ENCODE peak calls at places on chromosomes 12 and 14, in five cellular contexts. O is AG04450, N is psoas muscle, U is astrocyte, K is colonic mucosa. F is an unnamed sample.

GRCh38 chr12:23043647-23044046 is 418.7 kb downstream of the ETNK1 start:
- DNase-seq in O (no peak), N (no peak), U (no peak), K (no peak), F (no peak)

GRCh38 chr14:28163897-28164296 is 602.7 kb upstream of the FOXG1 start:
- DNase-seq in O (no peak), N (no peak), U (no peak), K (no peak), F (no peak)

GRCh38 chr12:26239508-26240328 is 44.3 kb downstream of the SSPN start:
- DNase-seq in O (peak), N (peak), U (peak), K (no peak), F (peak)

GRCh38 chr14:35287481-35288013 is 4.6 kb upstream of the PSMA6 start:
- DNase-seq in O (no peak), N (no peak), U (peak), K (no peak), F (no peak)

GRCh38 chr12:64526859-64527258 is 74.9 kb downstream of the TBK1 start:
- DNase-seq in O (no peak), N (no peak), U (no peak), K (no peak), F (no peak)

GRCh38 chr12:12482959-12483358 is 79.7 kb downstream of the DUSP16 start:
- DNase-seq in O (no peak), N (no peak), U (no peak), K (no peak), F (no peak)

GRCh38 chr12:109613611-109614455 is 40.2 kb downstream of the MVK start:
- DNase-seq in O (no peak), N (no peak), U (no peak), K (no peak), F (no peak)

GRCh38 chr12:55673638-55674037 is 34.1 kb downstream of the ITGA7 start:
- DNase-seq in O (no peak), N (peak), U (no peak), K (no peak), F (no peak)

GRCh38 chr12:47950856-47951468 is 12.4 kb upstream of the TMEM106C start:
- DNase-seq in O (no peak), N (no peak), U (no peak), K (no peak), F (no peak)

GRCh38 chr12:113310489-113310888 is 24.4 kb downstream of the SLC8B1 start:
- DNase-seq in O (no peak), N (no peak), U (no peak), K (no peak), F (no peak)

GRCh38 chr14:96783306-96784224 is 13.6 kb upstream of the VRK1 start:
- DNase-seq in O (no peak), N (no peak), U (peak), K (no peak), F (no peak)

GRCh38 chr14:37596790-37597189 is 1.4 kb downstream of the TTC6 start:
- DNase-seq in O (no peak), N (no peak), U (no peak), K (no peak), F (no peak)

GRCh38 chr14:37595809-37596595 is 573 bp downstream of the TTC6 start:
- DNase-seq in O (no peak), N (no peak), U (no peak), K (peak), F (no peak)

GRCh38 chr14:37598085-37598972 is 2.9 kb downstream of the TTC6 start:
- DNase-seq in O (no peak), N (no peak), U (no peak), K (peak), F (no peak)

GRCh38 chr14:37598973-37599526 is 3.6 kb downstream of the TTC6 start:
- DNase-seq in O (no peak), N (no peak), U (no peak), K (no peak), F (no peak)

GRCh38 chr14:37597538-37598084 is 2.2 kb downstream of the TTC6 start:
- DNase-seq in O (no peak), N (no peak), U (no peak), K (peak), F (no peak)
- H3K4me3 ChIP-seq in O (no peak), N (no peak), U (no peak), K (peak), F (no peak)

GRCh38 chr14:100526057-100526456 is 61.2 kb downstream of the BEGAIN start:
- DNase-seq in O (no peak), N (no peak), U (no peak), K (no peak), F (no peak)

GRCh38 chr14:100523536-100524025 is 63.6 kb downstream of the BEGAIN start:
- DNase-seq in O (no peak), N (no peak), U (no peak), K (peak), F (no peak)

GRCh38 chr14:100525615-100526014 is 61.6 kb downstream of the BEGAIN start:
- DNase-seq in O (no peak), N (no peak), U (no peak), K (no peak), F (no peak)

GRCh38 chr14:100524233-100524932 is 62.8 kb downstream of the BEGAIN start:
- DNase-seq in O (no peak), N (no peak), U (no peak), K (peak), F (no peak)

DNA sequence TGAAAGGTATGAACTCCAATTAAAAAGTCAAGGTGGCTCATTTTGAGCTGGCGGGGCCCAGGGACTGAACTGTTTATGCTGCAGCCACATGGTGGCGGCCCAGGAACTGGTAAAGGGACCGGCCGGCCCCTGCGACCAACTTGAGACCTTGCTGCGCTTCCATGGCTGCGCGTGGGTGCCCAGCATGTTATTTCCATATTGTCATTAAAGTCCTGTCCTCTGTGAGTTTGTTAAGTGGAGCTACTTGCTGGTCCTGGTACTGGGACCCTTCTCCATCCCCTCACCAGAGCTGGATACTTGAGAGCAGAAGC is 62.3 kb downstream of the BEGAIN start:
- DNase-seq in O (no peak), N (peak), U (no peak), K (peak), F (no peak)
- TF ChIP-seq CTCF in O (peak), N (no peak), U (peak), K (peak), F (peak)

GRCh38 chr12:14710632-14711324 is 14.4 kb upstream of the GUCY2C start:
- DNase-seq in O (no peak), N (no peak), U (no peak), K (no peak), F (no peak)
- H3K4me3 ChIP-seq in O (no peak), N (no peak), U (no peak), K (no peak), F (no peak)

DNA sequence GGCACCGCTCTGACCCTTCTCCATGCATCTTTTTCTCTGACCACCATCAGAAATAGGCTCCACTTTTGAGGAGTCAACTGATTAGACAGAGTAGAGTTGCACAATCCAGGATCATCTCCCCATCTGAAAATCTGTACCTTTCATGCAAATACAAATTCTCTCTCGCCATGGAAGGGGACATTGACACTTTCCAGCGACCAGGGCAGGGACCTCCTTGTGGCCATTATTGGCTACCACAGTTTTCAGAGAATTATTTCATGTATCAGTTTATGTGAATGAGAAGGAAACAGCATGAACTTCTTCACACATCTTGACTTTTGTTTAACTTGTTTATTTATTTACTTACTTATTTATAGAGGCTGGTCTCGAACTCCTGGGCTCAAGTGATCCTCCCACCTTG is 13.8 kb upstream of the RAN start:
- DNase-seq in O (no peak), N (no peak), U (no peak), K (no peak), F (no peak)
- TF ChIP-seq CTCF in O (no peak), N (no peak), U (no peak), K (no peak), F (peak)

DNA sequence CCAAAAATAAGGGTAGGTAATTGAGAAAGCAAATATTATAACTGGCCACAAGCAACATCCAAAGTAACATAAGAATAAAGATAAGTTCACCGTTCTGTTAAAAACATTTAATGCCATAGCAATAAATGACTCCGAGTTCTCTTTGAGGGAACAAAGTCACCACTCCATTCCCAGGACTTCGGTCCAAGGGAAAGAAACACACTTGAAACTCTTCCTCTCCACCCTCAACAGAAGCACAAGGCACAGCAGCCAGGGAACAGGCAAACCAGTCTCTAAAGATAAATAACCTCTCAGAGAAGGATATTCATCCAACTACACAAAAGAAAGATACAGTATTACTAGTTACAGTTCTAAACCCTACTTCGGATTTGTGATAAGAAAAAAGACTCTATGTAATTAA is 2.5 kb downstream of the SETD3 start:
- DNase-seq in O (no peak), N (no peak), U (no peak), K (no peak), F (no peak)
- H3K4me3 ChIP-seq in O (no peak), N (peak), U (no peak), K (no peak), F (no peak)

GRCh38 chr12:41365653-41366131 is 177.6 kb downstream of the PDZRN4 start:
- DNase-seq in O (no peak), N (no peak), U (peak), K (no peak), F (no peak)

GRCh38 chr12:41364211-41364610 is 176.1 kb downstream of the PDZRN4 start:
- DNase-seq in O (no peak), N (no peak), U (no peak), K (no peak), F (no peak)

GRCh38 chr12:41362511-41362910 is 174.4 kb downstream of the PDZRN4 start:
- DNase-seq in O (no peak), N (no peak), U (no peak), K (no peak), F (no peak)

DNA sequence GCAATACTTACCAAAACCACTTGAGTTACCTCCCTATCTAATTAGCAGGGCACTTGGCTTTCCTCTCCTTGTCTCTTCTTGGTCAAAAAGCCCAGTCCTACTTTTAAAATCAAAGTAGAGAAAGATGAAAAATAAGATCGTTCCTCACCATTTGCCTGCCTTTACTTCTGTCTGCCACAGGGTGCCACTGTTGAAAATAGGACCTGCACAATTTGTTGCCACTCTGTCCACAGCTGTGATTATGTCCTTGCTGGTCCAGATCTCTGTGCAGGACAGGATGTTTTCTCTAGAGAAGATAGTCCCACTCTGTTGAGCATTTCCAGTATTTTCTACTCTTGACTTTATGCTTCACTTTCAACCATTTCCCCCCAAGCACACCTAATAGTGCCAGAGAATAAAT is 179.9 kb downstream of the PDZRN4 start:
- DNase-seq in O (no peak), N (no peak), U (no peak), K (no peak), F (no peak)
- TF ChIP-seq CTCF in O (peak), N (no peak), U (peak), K (no peak), F (peak)

DNA sequence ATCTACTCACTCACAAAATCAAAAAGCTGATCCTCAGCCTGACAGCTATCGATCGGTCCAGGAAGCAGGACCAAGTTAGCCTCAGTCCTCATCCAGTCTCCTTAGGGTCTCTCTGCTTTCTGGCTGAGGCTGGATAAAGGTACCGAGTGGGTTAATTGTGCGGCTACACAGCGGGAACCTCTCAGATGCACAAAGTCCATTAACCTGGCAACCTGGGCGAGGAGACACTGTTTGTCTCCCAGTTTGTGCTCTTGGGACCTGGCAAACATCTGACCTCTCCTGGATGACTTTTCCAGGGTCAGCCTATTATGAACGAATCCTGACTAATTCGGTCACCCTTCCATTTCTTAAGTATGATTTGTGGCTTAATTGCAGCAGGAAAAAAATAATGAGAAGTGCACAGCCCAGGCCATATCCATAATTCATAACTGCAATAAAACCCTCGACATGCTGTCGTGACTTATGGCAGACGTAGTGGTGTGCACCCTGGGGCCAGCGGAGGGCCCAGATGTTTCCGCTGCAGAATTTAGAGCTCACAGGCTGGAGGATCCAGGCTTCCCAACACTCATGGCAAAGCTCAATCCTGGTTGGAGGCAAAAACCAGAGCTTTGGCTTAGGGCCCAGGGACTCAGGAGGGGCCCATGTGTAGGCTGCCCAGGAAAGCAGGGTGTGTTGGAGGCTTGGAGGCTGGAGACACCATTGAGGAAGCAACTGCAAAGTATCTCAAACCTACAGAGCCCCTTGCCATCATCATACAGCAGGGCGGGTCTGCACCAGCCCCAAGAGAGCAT is 68.5 kb downstream of the SERPINA3 start:
- DNase-seq in O (no peak), N (no peak), U (no peak), K (no peak), F (no peak)
- H3K4me3 ChIP-seq in O (no peak), N (no peak), U (no peak), K (no peak), F (no peak)

DNA sequence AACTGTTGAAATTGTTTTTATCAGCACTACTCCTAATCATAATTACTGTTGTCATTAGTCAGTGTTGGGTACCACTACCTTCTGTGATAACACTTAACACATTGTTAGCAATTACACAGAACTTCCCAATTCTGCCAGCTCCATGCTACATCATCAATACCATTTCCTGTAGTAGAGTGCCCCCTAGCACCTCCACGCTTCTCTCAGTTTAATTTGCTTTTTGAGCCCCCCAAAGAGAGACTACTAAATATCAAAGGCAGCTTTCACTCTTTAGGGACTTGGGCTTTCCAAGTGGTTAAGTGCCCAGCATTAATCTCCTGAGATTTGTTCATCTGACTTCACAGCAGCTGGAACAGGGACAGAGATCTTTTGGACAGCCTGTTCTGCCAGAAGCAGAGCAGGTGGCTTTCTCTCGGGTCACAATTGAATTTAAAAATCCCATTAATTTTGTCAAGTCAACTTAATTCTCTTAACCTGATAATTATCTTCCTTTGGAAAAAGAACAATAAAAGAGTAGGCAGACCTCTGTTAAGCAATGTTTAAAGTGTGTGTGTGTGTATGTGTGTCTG is 954.9 kb downstream of the DIO2 start:
- DNase-seq in O (no peak), N (no peak), U (no peak), K (no peak), F (no peak)
- TF ChIP-seq CTCF in O (peak), N (no peak), U (no peak), K (no peak), F (no peak)